ENCODE peak calls at places on chromosomes 3 and 15, in eight cellular contexts. D is stimulated activated CD4-positive, alpha-beta T cell treated with anti-CD3 and anti-CD28 coated beads, Interleukin-4, amount 100 ng/mL, for 24 hours; J is right cardiac atrium; P is fibroblast of lung; S is activated naive CD8-positive, alpha-beta T cell treated with anti-CD3 and anti-CD28 coated beads, Interleukin-2, amount 50 U/mL, for 24 hours; W is LoVo; M is fibroblast of gingiva; K is Right ventricle myocardium superior. Y is an unnamed sample.

GRCh38 chr3:168117853-168118313 is 22.2 kb upstream of the GOLIM4 start:
- DNase-seq in D (no peak), J (no peak), P (no peak), S (no peak), W (no peak), M (peak), K (no peak), Y (no peak)

GRCh38 chr3:191005790-191006189 is 143.3 kb upstream of the GMNC start:
- DNase-seq in D (no peak), J (no peak), P (no peak), S (no peak), W (no peak), M (no peak), K (no peak), Y (peak)

GRCh38 chr3:184380210-184380626 is 364 bp downstream of the CHRD start:
- DNase-seq in D (no peak), J (peak), P (peak), S (peak), W (peak), M (peak), K (peak), Y (peak)

GRCh38 chr3:64150527-64151238 is 74.6 kb downstream of the PRICKLE2 start:
- DNase-seq in D (no peak), J (peak), P (peak), S (no peak), W (peak), M (peak), K (peak), Y (no peak)

GRCh38 chr3:61452536-61452991 is 108.8 kb upstream of the PTPRG start:
- DNase-seq in D (no peak), J (no peak), P (peak), S (no peak), W (no peak), M (no peak), K (no peak), Y (no peak)

GRCh38 chr15:76987896-76988860 is 6.7 kb upstream of the PSTPIP1 start:
- DNase-seq in D (peak), J (peak), P (no peak), S (peak), W (no peak), M (no peak), K (peak), Y (peak)

GRCh38 chr15:93646193-93646592 is 557.2 kb upstream of the RGMA start:
- DNase-seq in D (no peak), J (peak), P (no peak), S (no peak), W (no peak), M (no peak), K (no peak), Y (no peak)

GRCh38 chr15:68631621-68632051 is 52.8 kb downstream of the CORO2B start:
- DNase-seq in D (no peak), J (no peak), P (no peak), S (no peak), W (no peak), M (no peak), K (no peak), Y (peak)

GRCh38 chr15:22904736-22905135 is 66.3 kb downstream of the NIPA2 start:
- DNase-seq in D (no peak), J (no peak), P (no peak), S (no peak), W (no peak), M (no peak), K (peak), Y (no peak)

GRCh38 chr15:48617619-48618018 is 27.9 kb downstream of the FBN1 start:
- DNase-seq in D (no peak), J (peak), P (peak), S (no peak), W (no peak), M (peak), K (peak), Y (no peak)

GRCh38 chr3:126758882-126759281 is 54.8 kb downstream of the CHCHD6 start:
- DNase-seq in D (no peak), J (no peak), P (no peak), S (no peak), W (no peak), M (no peak), K (no peak), Y (no peak)

GRCh38 chr15:69394556-69395282 is 19.4 kb upstream of the KIF23 start:
- DNase-seq in D (peak), J (peak), P (peak), S (peak), W (peak), M (peak), K (peak), Y (peak)

GRCh38 chr3:182713743-182714517 is 79.4 kb upstream of the ATP11B start:
- DNase-seq in D (no peak), J (no peak), P (peak), S (no peak), W (peak), M (peak), K (no peak), Y (no peak)

GRCh38 chr15:74257105-74257504 is 21.0 kb downstream of the CCDC33 start:
- DNase-seq in D (no peak), J (peak), P (no peak), S (no peak), W (no peak), M (no peak), K (no peak), Y (no peak)

GRCh38 chr3:69129531-69129930 is 7.1 kb upstream of the LMOD3 start:
- DNase-seq in D (no peak), J (no peak), P (peak), S (no peak), W (no peak), M (peak), K (no peak), Y (no peak)